ENCODE peak calls at places on chromosomes 13 and 19, in four cellular contexts. G, A, J and F are unnamed samples.

GRCh38 chr19:33300016-33300981 is 2.0 kb downstream of the CEBPA start:
- DNase-seq in J (no peak), A (no peak), G (no peak), F (no peak)

GRCh38 chr19:8304841-8305621 is 3.1 kb downstream of the CD320 start:
- DNase-seq in A (peak), J (peak), G (no peak), F (peak)

GRCh38 chr13:78623132-78623531 is 19.8 kb upstream of the POU4F1 start:
- DNase-seq in A (no peak), G (no peak), J (no peak), F (no peak)

GRCh38 chr13:99071211-99071610 is 93.3 kb upstream of the DOCK9 start:
- DNase-seq in G (no peak), J (no peak), A (no peak), F (no peak)

GRCh38 chr19:56211718-56212117 is 9.6 kb downstream of the ZSCAN5C start:
- DNase-seq in J (no peak), A (no peak), G (no peak), F (no peak)

GRCh38 chr13:46327256-46327655 is 59.8 kb downstream of the RUBCNL start:
- DNase-seq in G (no peak), J (no peak), A (no peak), F (peak)

GRCh38 chr19:45558399-45558878 is 26.2 kb downstream of the OPA3 start:
- DNase-seq in G (peak), A (no peak), J (no peak), F (peak)

GRCh38 chr13:95100525-95101121 is 200.6 kb downstream of the ABCC4 start:
- DNase-seq in A (no peak), J (no peak), G (no peak), F (no peak)

GRCh38 chr19:33789344-33789743 is 7.3 kb upstream of the KCTD15 start:
- DNase-seq in J (no peak), G (no peak), A (no peak), F (no peak)

GRCh38 chr19:40035996-40036395 is 20.0 kb downstream of the ZNF780B start:
- DNase-seq in J (no peak), G (no peak), A (no peak), F (no peak)

GRCh38 chr13:23456437-23456836 is 22.9 kb upstream of the SACS start:
- DNase-seq in G (no peak), J (no peak), A (no peak), F (no peak)

GRCh38 chr19:47790398-47790814 is 11.9 kb downstream of the SELENOW start:
- DNase-seq in J (peak), A (peak), G (peak), F (peak)

GRCh38 chr19:19402656-19403372 is 2.7 kb upstream of the GATAD2A start:
- DNase-seq in A (no peak), G (no peak), J (no peak), F (peak)

GRCh38 chr19:45569619-45570421 is 14.8 kb downstream of the OPA3 start:
- DNase-seq in J (no peak), G (peak), A (no peak), F (peak)

GRCh38 chr13:70568571-70568970 is 460.3 kb upstream of the KLHL1 start:
- DNase-seq in J (no peak), A (no peak), G (no peak), F (peak)

GRCh38 chr19:48837586-48838191 is 1.4 kb upstream of the HSD17B14 start:
- DNase-seq in A (no peak), J (no peak), G (no peak), F (no peak)

GRCh38 chr13:50531917-50532899 is 311.3 kb downstream of the DLEU7 start:
- DNase-seq in J (no peak), A (no peak), G (no peak), F (peak)

GRCh38 chr19:56126983-56127780 is 6.1 kb upstream of the ZNF787 start:
- DNase-seq in J (no peak), G (no peak), A (no peak), F (peak)

GRCh38 chr19:14476663-14477401 is 1.7 kb upstream of the PTGER1 start:
- DNase-seq in A (no peak), J (no peak), G (no peak), F (peak)

GRCh38 chr19:28235606-28236125 is 977.3 kb downstream of the UQCRFS1 start:
- DNase-seq in G (no peak), J (no peak), A (no peak), F (no peak)

GRCh38 chr13:71629167-71629566 is 237.8 kb downstream of the DACH1 start:
- DNase-seq in A (no peak), G (no peak), J (no peak), F (no peak)

GRCh38 chr13:76425930-76426329 is 460.3 kb downstream of the KCTD12 start:
- DNase-seq in G (no peak), J (no peak), A (no peak), F (no peak)

GRCh38 chr19:40626918-40627317 is 25.7 kb downstream of the LTBP4 start:
- DNase-seq in J (no peak), A (no peak), G (no peak), F (no peak)

GRCh38 chr13:21986602-21987001 is 315.7 kb downstream of the FGF9 start:
- DNase-seq in G (peak), A (peak), J (peak), F (no peak)

GRCh38 chr13:48542581-48543341 is 9.9 kb upstream of the RCBTB2 start:
- DNase-seq in J (peak), A (no peak), G (peak), F (peak)

GRCh38 chr19:45451181-45451849 is 16.5 kb upstream of the FOSB start:
- DNase-seq in A (no peak), J (peak), G (peak), F (peak)

GRCh38 chr13:109233293-109233692 is 553.1 kb downstream of the IRS2 start:
- DNase-seq in J (no peak), G (no peak), A (no peak), F (no peak)

GRCh38 chr13:30918662-30919405 is 12.8 kb downstream of the MEDAG start:
- DNase-seq in J (no peak), A (no peak), G (no peak), F (no peak)

GRCh38 chr19:2759392-2759791 is 19.6 kb upstream of the SLC39A3 start:
- DNase-seq in J (no peak), A (no peak), G (no peak), F (no peak)

GRCh38 chr13:73677041-73677589 is 457.1 kb downstream of the KLF12 start:
- DNase-seq in G (no peak), J (no peak), A (no peak), F (no peak)

GRCh38 chr19:16040642-16041041 is 35.7 kb upstream of the TPM4 start:
- DNase-seq in A (no peak), J (no peak), G (no peak), F (no peak)

GRCh38 chr13:18943273-18943672 is 238.4 kb downstream of the TUBA3C start:
- DNase-seq in G (no peak), A (no peak), J (no peak), F (no peak)

GRCh38 chr13:43879323-43880181 is at the start of the genes CCDC122 and LACC1:
- DNase-seq in A (peak), J (peak), G (peak), F (peak)
- TF ChIP-seq POLR2A in A (peak), J (peak), G (peak), F (peak)

GRCh38 chr19:50199254-50199545 is 4.2 kb upstream of the MYH14 start:
- DNase-seq in G (peak), J (no peak), A (no peak), F (no peak)
- TF ChIP-seq POLR2A in G (no peak), J (no peak), A (no peak), F (no peak)

DNA sequence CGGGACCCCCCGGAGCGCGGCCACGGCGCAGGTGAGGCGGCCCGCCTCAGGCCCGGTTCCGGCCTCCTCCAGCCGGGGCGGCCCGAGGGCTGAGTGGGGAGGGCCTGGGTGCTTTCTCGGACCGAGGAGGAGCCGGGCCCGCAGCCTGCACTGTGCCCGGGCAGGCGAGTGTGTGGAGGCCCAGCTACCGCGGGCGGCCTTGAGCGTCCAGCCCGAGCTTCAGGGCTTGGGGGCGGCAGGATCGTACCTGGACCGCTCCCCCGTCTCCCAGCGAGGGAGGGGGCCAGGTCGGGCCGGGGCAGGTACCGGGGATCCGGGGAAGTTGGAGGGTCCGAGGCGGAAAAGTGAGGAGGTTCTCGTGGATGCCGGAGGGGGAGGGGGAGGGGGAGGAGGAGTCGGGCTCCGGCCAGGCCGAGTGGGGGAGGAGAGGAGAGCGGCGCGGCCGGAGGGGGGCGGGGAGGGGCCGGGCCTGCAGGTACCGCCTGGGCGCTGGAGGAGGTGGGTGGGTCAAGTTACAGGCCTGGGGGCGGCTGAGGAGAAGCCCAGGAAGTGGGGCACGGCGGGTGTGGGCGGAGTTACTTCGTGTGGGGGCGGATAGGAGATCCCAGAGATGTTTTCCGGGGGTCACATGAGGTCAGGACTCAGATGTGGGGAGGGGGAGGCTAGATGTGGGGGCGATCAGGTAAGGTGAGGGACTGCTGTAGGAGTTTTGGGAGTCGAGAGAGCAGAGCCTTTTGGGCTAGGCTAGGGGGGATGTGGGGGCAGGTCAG is 545 bp downstream of the NACC1 start:
- DNase-seq in G (peak), A (no peak), J (no peak), F (peak)
- TF ChIP-seq POLR2A in G (no peak), A (no peak), J (no peak), F (no peak)

DNA sequence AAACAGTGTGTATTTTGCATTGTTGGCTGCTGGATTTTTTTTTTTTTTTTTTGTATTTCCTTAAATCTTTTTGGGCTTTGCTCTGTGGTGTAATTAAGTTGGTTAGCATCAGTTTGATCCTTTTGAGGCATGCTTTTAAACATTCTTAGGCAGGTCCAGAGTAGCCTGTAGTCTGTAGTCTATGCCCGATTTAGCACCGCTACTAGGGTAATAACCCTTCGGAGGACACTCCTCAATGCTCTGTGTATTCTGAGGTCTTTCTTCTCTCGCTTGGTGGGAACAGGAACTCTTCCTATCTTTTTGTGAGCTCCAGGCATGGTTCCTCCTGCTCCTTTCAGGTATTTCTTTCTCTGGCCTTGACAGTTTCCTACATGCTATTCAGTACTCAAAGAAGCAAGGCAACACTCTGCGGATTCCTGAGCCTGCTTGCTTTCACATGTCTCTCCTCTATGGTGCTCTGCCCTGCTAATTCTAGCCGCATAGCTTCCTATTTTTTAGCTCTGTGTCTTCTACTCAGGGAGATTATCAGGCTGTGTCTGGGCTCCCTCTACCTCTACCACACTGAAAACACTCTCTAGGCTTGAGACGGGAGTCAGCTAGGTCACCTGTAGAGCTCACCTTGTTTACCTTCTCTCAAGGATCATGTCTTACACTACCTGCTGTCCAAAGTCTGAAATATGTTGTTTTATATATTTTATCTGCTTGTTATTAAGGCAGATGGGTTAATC is 195.1 kb downstream of the NDFIP2 start:
- DNase-seq in A (no peak), J (no peak), G (peak), F (no peak)
- TF ChIP-seq POLR2A in A (no peak), J (no peak), G (no peak), F (no peak)

DNA sequence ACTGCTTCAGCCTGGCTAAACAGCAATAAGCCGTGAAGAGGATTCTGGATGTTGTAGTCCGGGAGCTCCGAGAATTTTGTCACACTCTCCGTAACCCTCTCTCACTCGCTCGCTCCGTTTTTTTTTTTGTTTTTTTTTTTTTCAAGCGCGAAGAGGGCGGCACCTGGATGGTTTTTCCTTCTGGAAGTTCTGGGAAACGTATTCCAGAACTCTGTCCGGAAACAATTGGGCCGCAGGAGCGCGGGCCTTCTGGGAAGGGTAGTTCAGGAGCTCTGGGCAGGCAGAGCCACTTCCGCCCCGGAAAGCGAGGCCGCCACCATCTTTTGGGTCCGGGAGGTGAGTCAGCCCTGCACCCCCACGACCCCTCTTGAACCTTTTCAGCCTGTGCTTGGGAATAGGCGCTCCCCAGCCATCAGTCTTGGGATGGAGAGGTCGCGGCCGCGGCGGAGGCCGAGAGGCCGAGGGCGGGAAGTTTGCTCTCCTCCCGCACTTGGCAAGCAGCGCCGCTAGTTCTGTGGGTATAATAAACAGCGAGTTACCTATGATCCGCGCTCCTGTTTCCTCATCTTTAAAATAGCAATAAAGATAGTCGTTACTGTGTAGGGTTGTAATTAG is at the start of gene ZNF227:
- DNase-seq in G (peak), A (peak), J (peak), F (peak)
- TF ChIP-seq POLR2A in G (peak), A (peak), J (peak), F (peak)